ENCODE peak calls at places on chromosomes 16 and 17, in seven cellular contexts. O, K, J, U, F, X and I are unnamed samples.
A peak's percentile ranks its signal among the peaks of the same experiment; 100 is the strongest.

GRCh38 chr17:79969906-79970305 is 65.8 kb downstream of the TBC1D16 start:
- DNase-seq in O (no peak), K (no peak), J (no peak), U (no peak), F (no peak), X (no peak), I (no peak)

GRCh38 chr17:32882734-32883133 is 5.8 kb upstream of the MYO1D start:
- DNase-seq in O (no peak), K (no peak), J (no peak), U (no peak), F (no peak), X (no peak), I (no peak)

GRCh38 chr16:82671743-82672142 is 45.0 kb downstream of the CDH13 start:
- DNase-seq in O (peak; percentile 17), K (no peak), J (peak; percentile 52), U (no peak), F (no peak), X (no peak), I (no peak)

GRCh38 chr17:7084058-7084457 is 4.0 kb upstream of the CLEC10A start:
- DNase-seq in O (no peak), K (no peak), J (no peak), U (no peak), F (no peak), X (no peak), I (no peak)

GRCh38 chr16:86355951-86356350 is 154.4 kb upstream of the FOXF1 start:
- DNase-seq in O (no peak), K (no peak), J (no peak), U (no peak), F (no peak), X (no peak), I (no peak)

GRCh38 chr17:33952425-33952824 is 302.7 kb upstream of the CCL2 start:
- DNase-seq in O (no peak), K (no peak), J (no peak), U (no peak), F (no peak), X (no peak), I (no peak)

GRCh38 chr16:80700558-80700957 is 103.8 kb downstream of the CDYL2 start:
- DNase-seq in O (no peak), K (no peak), J (no peak), U (no peak), F (no peak), X (no peak), I (no peak)

GRCh38 chr16:54080524-54081008 is 206.0 kb downstream of the IRX3 start:
- DNase-seq in O (no peak), K (peak; percentile 93), J (no peak), U (peak; percentile 99), F (no peak), X (no peak), I (peak; percentile 85)

GRCh38 chr17:49691086-49691676 is 13.3 kb upstream of the SPOP start:
- DNase-seq in O (no peak), K (no peak), J (no peak), U (no peak), F (no peak), X (no peak), I (no peak)

GRCh38 chr17:44221072-44221861 is 1.8 kb upstream of the UBTF start:
- DNase-seq in O (peak; percentile 63), K (peak; percentile 85), J (peak; percentile 90), U (peak; percentile 58), F (peak; percentile 73), X (peak; percentile 78), I (no peak)